ENCODE peak calls at places on chromosome 1, in six cellular contexts. Q is HepG2, K is A549, N is K562, A is GM12878, V is SK-N-SH. C is an unnamed sample.

GRCh38 chr1:94422115-94422820 is 4.1 kb downstream of the ABCD3 start:
- DNase-seq in K (no peak), N (no peak), A (no peak), Q (no peak), V (no peak), C (no peak)

GRCh38 chr1:36125129-36125991 is at the start of gene COL8A2:
- DNase-seq in Q (no peak), N (peak; percentile 91), A (no peak), V (peak; percentile 88), K (no peak), C (no peak)

GRCh38 chr1:235622933-235623790 is 26.4 kb downstream of the GNG4 start:
- DNase-seq in N (no peak), V (no peak), Q (peak; percentile 57), A (no peak), K (no peak), C (no peak)

GRCh38 chr1:228273720-228274451 is 66.0 kb downstream of the OBSCN start:
- DNase-seq in V (peak; percentile 36), N (no peak), K (no peak), A (no peak), Q (no peak), C (no peak)

GRCh38 chr1:193524616-193525015 is 338.2 kb upstream of the B3GALT2 start:
- DNase-seq in K (no peak), A (no peak), Q (no peak), V (no peak), N (no peak), C (no peak)

GRCh38 chr1:178341218-178341956 is 155.4 kb downstream of the CLEC20A start:
- DNase-seq in K (no peak), N (no peak), Q (no peak), A (no peak), V (peak; percentile 11), C (peak; percentile 82)

GRCh38 chr1:224540535-224540934 is 75.6 kb upstream of the CNIH3 start:
- DNase-seq in Q (no peak), N (no peak), A (no peak), V (no peak), K (no peak), C (no peak)

GRCh38 chr1:1763657-1764621 is 14.3 kb downstream of the NADK start:
- DNase-seq in K (no peak), N (no peak), V (no peak), A (no peak), Q (no peak), C (no peak)

GRCh38 chr1:182527680-182528079 is 61.4 kb downstream of the RNASEL start:
- DNase-seq in N (no peak), A (no peak), Q (no peak), V (no peak), K (no peak), C (no peak)

GRCh38 chr1:37752583-37753471 is 12.1 kb downstream of the EPHA10 start:
- DNase-seq in A (no peak), K (peak; percentile 53), N (peak; percentile 75), Q (no peak), V (peak; percentile 91), C (no peak)

GRCh38 chr1:150132372-150132771 is 17.3 kb upstream of the PLEKHO1 start:
- DNase-seq in Q (no peak), A (no peak), N (no peak), K (no peak), V (no peak), C (no peak)

GRCh38 chr1:100735244-100735643 is 15.7 kb downstream of the VCAM1 start:
- DNase-seq in Q (no peak), V (no peak), A (no peak), N (no peak), K (no peak), C (no peak)

GRCh38 chr1:185861630-185862029 is 127.4 kb downstream of the HMCN1 start:
- DNase-seq in A (no peak), K (no peak), Q (no peak), V (no peak), N (no peak), C (no peak)

GRCh38 chr1:167514278-167514677 is 4.1 kb downstream of the CD247 start:
- DNase-seq in A (no peak), V (no peak), Q (no peak), N (no peak), K (no peak), C (no peak)
- TF ChIP-seq CHD2 in A (no peak), V (no peak), Q (no peak), N (no peak), K (no peak), C (no peak)

GRCh38 chr1:80498673-80499072 is 1302.1 kb upstream of the ADGRL2 start:
- DNase-seq in V (no peak), N (no peak), K (no peak), Q (no peak), A (no peak), C (no peak)

GRCh38 chr1:80495806-80496205 is 1304.9 kb upstream of the ADGRL2 start:
- DNase-seq in N (no peak), Q (no peak), K (no peak), A (no peak), V (no peak), C (no peak)
- TF ChIP-seq CHD2 in N (no peak), Q (no peak), K (no peak), A (no peak), V (no peak), C (no peak)

GRCh38 chr1:31259746-31260145 is 20.1 kb upstream of the NKAIN1 start:
- DNase-seq in N (no peak), V (no peak), K (no peak), A (no peak), Q (no peak), C (no peak)
- TF ChIP-seq CHD2 in N (no peak), V (no peak), K (no peak), A (no peak), Q (no peak), C (no peak)

GRCh38 chr1:155061381-155062150 is 2.0 kb upstream of the EFNA4 start:
- DNase-seq in V (peak; percentile 88), N (peak; percentile 77), K (peak; percentile 84), Q (peak; percentile 75), A (peak; percentile 96), C (peak; percentile 100)
- TF ChIP-seq CHD2 in V (peak; percentile 26), N (no peak), K (no peak), Q (no peak), A (no peak), C (peak; percentile 34)

GRCh38 chr1:53110370-53111072 is 31.9 kb downstream of the SLC1A7 start:
- DNase-seq in A (no peak), V (no peak), Q (no peak), N (no peak), K (no peak), C (no peak)
- TF ChIP-seq CHD2 in A (no peak), V (no peak), Q (no peak), N (no peak), K (no peak), C (no peak)

GRCh38 chr1:12172042-12172851 is 5.5 kb downstream of the TNFRSF1B start:
- DNase-seq in V (no peak), N (no peak), Q (no peak), A (no peak), K (no peak), C (no peak)
- TF ChIP-seq CHD2 in V (no peak), N (no peak), Q (no peak), A (no peak), K (no peak), C (no peak)